ENCODE peak calls at places on chromosomes 2 and 18, in six cellular contexts. L is left ventricle myocardium inferior, O is mammary epithelial cell, P is tibial nerve, J is NB4, Z is fibroblast of lung. H is an unnamed sample.

GRCh38 chr18:59874166-59874565 is 25.6 kb upstream of the PMAIP1 start:
- DNase-seq in J (peak), Z (peak), L (no peak), P (no peak), O (peak), H (no peak)

GRCh38 chr18:13300029-13300428 is 81.5 kb downstream of the LDLRAD4 start:
- DNase-seq in J (no peak), Z (no peak), L (no peak), P (no peak), O (no peak), H (no peak)

GRCh38 chr2:239519081-239519920 is 118.5 kb upstream of the HDAC4 start:
- DNase-seq in P (no peak), Z (no peak), J (no peak), L (peak), O (no peak), H (no peak)

GRCh38 chr2:70385966-70386595 is 84.2 kb upstream of the FAM136A start:
- DNase-seq in J (no peak), Z (no peak), L (no peak), O (no peak), P (no peak), H (no peak)

GRCh38 chr2:224892574-224893204 is 149.6 kb downstream of the DOCK10 start:
- DNase-seq in O (no peak), J (peak), P (no peak), Z (no peak), L (no peak), H (no peak)

GRCh38 chr2:41038408-41038807 is 586.5 kb upstream of the SLC8A1 start:
- DNase-seq in L (no peak), J (no peak), Z (peak), P (no peak), O (no peak), H (no peak)

GRCh38 chr2:133599813-133600212 is 31.6 kb upstream of the NCKAP5 start:
- DNase-seq in J (no peak), P (no peak), Z (no peak), L (no peak), O (no peak), H (no peak)

GRCh38 chr2:172427990-172428840 is 829 bp downstream of the ITGA6 start:
- DNase-seq in Z (peak), O (peak), P (peak), L (peak), J (peak), H (peak)

GRCh38 chr2:181183878-181184553 is 203.6 kb downstream of the UBE2E3 start:
- DNase-seq in J (peak), Z (peak), P (no peak), L (no peak), O (no peak), H (no peak)

GRCh38 chr2:3450385-3451031 is 68.8 kb downstream of the ADI1 start:
- DNase-seq in Z (no peak), L (peak), P (no peak), O (no peak), J (no peak), H (no peak)

GRCh38 chr2:137659616-137660015 is 304.7 kb upstream of the HNMT start:
- DNase-seq in Z (no peak), L (no peak), P (no peak), O (peak), J (peak), H (no peak)

GRCh38 chr2:120182019-120182560 is 41.1 kb downstream of the TMEM185B start:
- DNase-seq in O (no peak), Z (no peak), P (no peak), J (no peak), L (no peak), H (peak)

GRCh38 chr2:99880148-99880983 is 262.0 kb downstream of the AFF3 start:
- DNase-seq in L (no peak), Z (peak), J (no peak), O (peak), P (no peak), H (no peak)

GRCh38 chr2:21866316-21866715 is 742.5 kb downstream of the TDRD15 start:
- DNase-seq in J (no peak), L (no peak), Z (no peak), O (no peak), P (no peak), H (no peak)

GRCh38 chr2:219398721-219399333 is 11.1 kb upstream of the DNPEP start:
- DNase-seq in J (no peak), O (no peak), L (no peak), Z (peak), P (no peak), H (no peak)

GRCh38 chr2:242056785-242057184 is 187.3 kb downstream of the RTP5 start:
- DNase-seq in L (no peak), Z (no peak), P (no peak), O (no peak), J (no peak), H (no peak)

GRCh38 chr2:150591901-150592300 is 104.4 kb upstream of the RND3 start:
- DNase-seq in P (no peak), O (peak), J (no peak), Z (peak), L (no peak), H (no peak)

GRCh38 chr2:45258251-45258775 is 249.1 kb upstream of the SIX2 start:
- DNase-seq in Z (no peak), O (no peak), L (no peak), J (no peak), P (no peak), H (no peak)

GRCh38 chr2:190379249-190379964 is 28.7 kb upstream of the MFSD6 start:
- DNase-seq in Z (peak), O (no peak), L (no peak), P (no peak), J (no peak), H (no peak)

GRCh38 chr2:50607746-50608145 is 424.2 kb downstream of the NRXN1 start:
- DNase-seq in J (no peak), L (no peak), O (no peak), P (no peak), Z (no peak), H (no peak)

GRCh38 chr2:158967731-158968395 is 577 bp upstream of the TANC1 start:
- DNase-seq in J (no peak), P (peak), L (peak), O (peak), Z (peak), H (no peak)

GRCh38 chr2:158056875-158057274 is 44.8 kb upstream of the UPP2 start:
- DNase-seq in O (no peak), J (no peak), Z (no peak), P (no peak), L (no peak), H (no peak)

GRCh38 chr18:76475450-76476203 is 19.4 kb downstream of the ZNF516 start:
- DNase-seq in P (no peak), Z (no peak), L (no peak), J (peak), O (no peak), H (no peak)

GRCh38 chr2:150697596-150697995 is 210.1 kb upstream of the RND3 start:
- DNase-seq in J (no peak), L (no peak), Z (no peak), P (peak), O (no peak), H (no peak)

GRCh38 chr2:29597048-29597447 is 324.3 kb downstream of the ALK start:
- DNase-seq in P (no peak), J (no peak), O (no peak), Z (no peak), L (no peak), H (no peak)

GRCh38 chr2:218658671-218659257 is 659 bp downstream of the ZNF142 start:
- DNase-seq in Z (peak), P (no peak), O (peak), J (peak), L (no peak), H (peak)

GRCh38 chr2:190679813-190680591 is 31.1 kb downstream of the NAB1 start:
- DNase-seq in P (no peak), L (peak), O (peak), J (peak), Z (peak), H (peak)

GRCh38 chr18:44396550-44396949 is 284.1 kb upstream of the SETBP1 start:
- DNase-seq in O (no peak), L (no peak), P (no peak), Z (no peak), J (no peak), H (no peak)

GRCh38 chr2:239266779-239267410 is 133.9 kb downstream of the HDAC4 start:
- DNase-seq in P (no peak), O (no peak), Z (no peak), L (no peak), J (peak), H (no peak)

GRCh38 chr2:47141520-47141919 is 13.6 kb downstream of the STPG4 start:
- DNase-seq in P (no peak), L (no peak), Z (no peak), J (no peak), O (no peak), H (no peak)

GRCh38 chr2:119823734-119824334 is 64.1 kb downstream of the PTPN4 start:
- DNase-seq in J (peak), O (no peak), Z (peak), P (no peak), L (no peak), H (peak)

GRCh38 chr2:120793682-120794403 is 58.2 kb downstream of the GLI2 start:
- DNase-seq in O (no peak), Z (peak), J (no peak), L (no peak), P (no peak), H (no peak)

GRCh38 chr2:196131384-196131861 is 40.0 kb downstream of the STK17B start:
- DNase-seq in J (peak), Z (peak), L (no peak), O (peak), P (peak), H (peak)

GRCh38 chr2:42168459-42169099 is 574 bp upstream of the EML4 start:
- DNase-seq in O (no peak), Z (no peak), J (no peak), L (no peak), P (no peak), H (no peak)
- H3K4me3 ChIP-seq in O (no peak), Z (peak), J (peak), L (peak), P (peak), H (peak)

GRCh38 chr2:206213514-206213845 is 53.8 kb downstream of the EEF1B2 start:
- DNase-seq in Z (no peak), J (no peak), O (no peak), L (no peak), P (no peak), H (no peak)
- H3K4me3 ChIP-seq in Z (peak), J (no peak), O (no peak), L (peak), P (no peak), H (no peak)

GRCh38 chr2:39755466-39755865 is 23.6 kb downstream of the THUMPD2 start:
- DNase-seq in L (no peak), J (no peak), P (no peak), Z (no peak), O (no peak), H (no peak)
- H3K4me3 ChIP-seq in L (no peak), J (no peak), P (no peak), Z (no peak), O (no peak), H (no peak)

DNA sequence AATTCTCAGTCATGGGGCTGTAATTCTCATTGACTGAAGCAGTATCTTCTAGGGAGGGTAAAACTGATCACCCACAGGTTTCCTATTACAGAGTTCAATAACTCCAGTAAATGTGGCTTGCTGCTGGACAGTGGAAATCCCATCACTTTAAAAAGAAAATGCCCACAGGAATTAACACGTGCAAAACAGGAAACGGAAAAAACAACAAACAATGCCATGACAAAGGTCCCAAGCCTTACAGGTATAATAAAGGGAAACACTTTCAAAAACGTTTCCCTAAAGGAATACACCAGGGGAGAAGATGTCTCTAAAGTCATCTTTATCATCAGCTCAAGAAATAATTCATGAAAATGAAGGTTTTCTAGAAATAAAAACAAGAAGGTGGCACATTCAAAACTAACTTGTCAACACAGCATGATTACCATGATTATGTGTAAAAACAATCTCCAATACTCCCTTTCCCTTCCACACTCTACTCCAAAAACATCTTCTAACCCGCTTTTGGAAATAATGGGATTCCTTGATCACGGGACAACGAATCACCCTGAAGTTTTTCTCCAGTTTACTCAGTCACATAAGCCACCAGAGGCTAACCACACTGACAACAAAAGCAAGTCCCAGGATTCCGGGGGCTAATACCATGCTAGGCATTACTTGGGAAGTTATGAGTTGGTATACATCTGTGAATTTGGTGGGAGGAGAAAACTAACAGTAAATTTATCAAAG is 167.9 kb downstream of the TCF4 start:
- DNase-seq in P (no peak), O (no peak), L (no peak), Z (peak), J (no peak), H (no peak)
- H3K4me3 ChIP-seq in P (no peak), O (no peak), L (peak), Z (peak), J (no peak), H (no peak)

GRCh38 chr2:25700221-25700660 is 26.9 kb upstream of the DTNB start:
- DNase-seq in O (peak), P (peak), Z (peak), J (peak), L (no peak), H (no peak)

GRCh38 chr2:25698752-25699151 is 25.4 kb upstream of the DTNB start:
- DNase-seq in J (no peak), P (no peak), O (peak), L (no peak), Z (no peak), H (no peak)

GRCh38 chr2:25697559-25698341 is 24.4 kb upstream of the DTNB start:
- DNase-seq in P (no peak), O (no peak), L (no peak), J (no peak), Z (peak), H (no peak)

GRCh38 chr2:25699206-25699605 is 25.8 kb upstream of the DTNB start:
- DNase-seq in O (no peak), Z (no peak), L (no peak), J (no peak), P (no peak), H (no peak)

DNA sequence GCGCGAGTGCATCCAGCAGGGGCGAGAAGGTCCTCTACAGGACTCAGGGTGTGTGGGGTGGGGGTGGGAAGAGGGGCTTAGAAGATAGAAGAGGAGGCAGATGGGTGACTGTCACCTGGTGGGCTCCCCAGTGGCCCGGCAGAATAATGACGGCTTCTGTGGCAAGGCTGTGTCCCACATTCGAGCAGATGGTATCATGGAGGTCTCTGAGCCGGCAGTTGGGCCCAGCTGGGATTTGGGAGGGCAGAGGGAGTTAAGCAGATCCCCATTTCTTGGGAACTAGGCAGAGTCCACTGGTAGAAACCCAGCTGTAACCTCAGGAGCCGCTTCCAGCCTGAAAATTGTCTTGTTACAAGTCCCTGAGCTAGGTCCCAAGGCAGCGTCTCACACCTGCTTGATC is 28.4 kb upstream of the DTNB start:
- DNase-seq in O (no peak), P (no peak), L (no peak), J (no peak), Z (no peak), H (no peak)
- H3K4me3 ChIP-seq in O (no peak), P (no peak), L (no peak), J (no peak), Z (no peak), H (no peak)

GRCh38 chr2:25617948-25618646 is 55.3 kb downstream of the DTNB start:
- DNase-seq in Z (peak), O (peak), P (peak), J (no peak), L (no peak), H (no peak)

GRCh38 chr2:25618676-25619075 is 54.7 kb downstream of the DTNB start:
- DNase-seq in J (no peak), L (no peak), O (peak), P (no peak), Z (peak), H (no peak)

GRCh38 chr2:25615395-25615794 is 58.0 kb downstream of the DTNB start:
- DNase-seq in L (no peak), O (no peak), P (no peak), Z (no peak), J (no peak), H (no peak)

GRCh38 chr2:25614711-25615110 is 58.7 kb downstream of the DTNB start:
- DNase-seq in P (no peak), L (no peak), J (no peak), Z (no peak), O (no peak), H (no peak)

DNA sequence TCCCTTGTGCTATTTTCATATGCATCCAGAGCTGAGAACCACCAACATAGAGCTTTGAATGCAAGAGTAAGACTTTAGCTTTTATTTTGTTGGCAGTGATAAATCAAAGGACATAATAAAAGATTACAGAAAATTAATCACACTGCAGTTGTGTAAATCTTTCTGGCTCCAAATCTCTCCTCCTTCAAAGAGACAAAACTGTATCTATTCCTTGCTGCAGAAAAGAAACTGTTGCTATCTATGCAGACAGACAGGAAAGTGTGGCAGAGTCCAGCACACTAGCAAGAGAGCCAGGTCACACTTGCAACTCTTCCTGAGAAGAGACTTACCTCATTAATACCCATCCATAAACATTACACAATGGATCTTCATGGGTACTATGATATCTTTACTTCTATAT is 57.5 kb downstream of the DTNB start:
- DNase-seq in Z (no peak), O (no peak), J (no peak), P (no peak), L (no peak), H (no peak)
- H3K4me3 ChIP-seq in Z (no peak), O (no peak), J (no peak), P (no peak), L (no peak), H (no peak)

GRCh38 chr2:100921685-100922161 is 80.4 kb upstream of the RPL31 start:
- DNase-seq in L (no peak), J (no peak), O (no peak), P (no peak), Z (peak), H (no peak)

GRCh38 chr2:100928235-100928634 is 73.9 kb upstream of the RPL31 start:
- DNase-seq in L (no peak), J (no peak), Z (no peak), O (no peak), P (no peak), H (no peak)

GRCh38 chr2:100923461-100924020 is 78.5 kb upstream of the RPL31 start:
- DNase-seq in J (no peak), O (no peak), P (no peak), L (no peak), Z (no peak), H (no peak)

GRCh38 chr2:100924122-100924519 is 78.0 kb upstream of the RPL31 start:
- DNase-seq in P (no peak), O (no peak), J (no peak), Z (no peak), L (no peak), H (no peak)

GRCh38 chr2:100924520-100925451 is 77.3 kb upstream of the RPL31 start:
- DNase-seq in J (no peak), P (no peak), O (no peak), L (no peak), Z (peak), H (peak)
- H3K4me3 ChIP-seq in J (no peak), P (no peak), O (no peak), L (peak), Z (peak), H (peak)

DNA sequence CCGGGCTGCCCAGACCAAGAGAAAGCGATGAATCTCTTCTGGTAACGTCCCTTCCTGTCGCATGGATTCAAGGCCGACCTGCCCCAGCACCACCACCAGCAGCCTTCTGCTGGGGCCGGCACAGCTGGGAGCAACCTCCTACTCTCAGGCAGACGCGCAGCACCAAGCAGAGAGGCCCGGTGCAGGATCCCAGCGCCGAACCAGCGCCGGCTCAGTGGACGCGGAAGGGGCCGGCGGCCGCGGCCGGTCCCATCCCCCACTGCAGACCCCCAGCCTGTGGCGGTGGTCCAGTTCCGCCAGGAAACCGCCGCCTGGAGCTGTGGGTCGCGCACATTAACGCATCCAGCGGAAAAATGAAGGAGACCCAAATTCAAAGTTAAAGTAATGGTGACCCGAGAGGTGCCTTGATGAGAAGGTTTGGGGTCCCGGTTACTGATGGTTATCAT is 525 bp upstream of the MAL start:
- DNase-seq in L (no peak), O (no peak), P (no peak), Z (no peak), J (no peak), H (no peak)
- H3K4me3 ChIP-seq in L (peak), O (no peak), P (peak), Z (no peak), J (no peak), H (peak)

GRCh38 chr2:114350186-114350725 is 92.2 kb upstream of the DPP10 start:
- DNase-seq in P (no peak), J (no peak), O (no peak), Z (no peak), L (no peak), H (no peak)
- H3K4me3 ChIP-seq in P (no peak), J (no peak), O (no peak), Z (no peak), L (no peak), H (no peak)

H was measured in CD8-positive, alpha-beta memory T cell.